ENCODE peak calls at places on chromosomes 11 and 22, in four cellular contexts. O, H, F and V are unnamed samples.

GRCh38 chr11:95567685-95568084 is 221.9 kb downstream of the FAM76B start:
- DNase-seq in O (no peak), H (no peak), F (no peak), V (no peak)

GRCh38 chr11:2507212-2507901 is 62.5 kb downstream of the KCNQ1 start:
- DNase-seq in O (no peak), H (no peak), F (no peak), V (no peak)

GRCh38 chr11:96760815-96761214 is 371.0 kb downstream of the JRKL start:
- DNase-seq in O (no peak), H (no peak), F (no peak), V (no peak)

GRCh38 chr11:79371724-79372123 is 69.1 kb downstream of the TENM4 start:
- DNase-seq in O (no peak), H (no peak), F (no peak), V (no peak)

GRCh38 chr11:132114743-132115142 is 744.3 kb downstream of the NTM start:
- DNase-seq in O (no peak), H (no peak), F (no peak), V (no peak)

GRCh38 chr11:3165916-3166267 is 782 bp upstream of the OSBPL5 start:
- DNase-seq in O (no peak), H (no peak), F (no peak), V (peak)

GRCh38 chr11:43576834-43577521 is 103.6 kb upstream of the HSD17B12 start:
- DNase-seq in O (peak), H (no peak), F (peak), V (peak)

GRCh38 chr22:36522662-36523061 is 6.3 kb downstream of the EIF3D start:
- DNase-seq in O (no peak), H (no peak), F (no peak), V (no peak)

GRCh38 chr22:20776624-20777405 is 2.9 kb downstream of the SERPIND1 start:
- DNase-seq in O (no peak), H (no peak), F (peak), V (no peak)

GRCh38 chr11:88810420-88811097 is 255.2 kb downstream of the GRM5 start:
- DNase-seq in O (no peak), H (no peak), F (no peak), V (no peak)

GRCh38 chr11:99325807-99326206 is 305.1 kb downstream of the CNTN5 start:
- DNase-seq in O (no peak), H (no peak), F (peak), V (no peak)

GRCh38 chr22:41603873-41604332 is 14.3 kb upstream of the PMM1 start:
- DNase-seq in O (peak), H (peak), F (no peak), V (no peak)

GRCh38 chr11:107123022-107123421 is 104.7 kb upstream of the GUCY1A2 start:
- DNase-seq in O (no peak), H (no peak), F (no peak), V (no peak)

GRCh38 chr22:31841029-31841827 is 87.4 kb downstream of the DEPDC5 start:
- DNase-seq in O (no peak), H (no peak), F (no peak), V (no peak)

GRCh38 chr11:133957926-133958325 is 1.2 kb upstream of the IGSF9B start:
- DNase-seq in O (no peak), H (no peak), F (no peak), V (no peak)

GRCh38 chr11:67277231-67277961 is 11.1 kb downstream of the GRK2 start:
- DNase-seq in O (peak), H (peak), F (no peak), V (peak)

GRCh38 chr11:64878223-64878493 is 263 bp downstream of the EHD1 start:
- DNase-seq in O (no peak), H (no peak), F (no peak), V (no peak)

GRCh38 chr11:19978668-19979518 is 181.4 kb downstream of the DBX1 start:
- DNase-seq in O (no peak), H (peak), F (peak), V (no peak)

GRCh38 chr11:18064035-18064434 is 18.0 kb upstream of the TPH1 start:
- DNase-seq in O (no peak), H (no peak), F (no peak), V (no peak)

GRCh38 chr22:43996170-43996980 is 27.7 kb upstream of the PARVB start:
- DNase-seq in O (no peak), H (peak), F (no peak), V (no peak)

GRCh38 chr22:42443240-42444059 is 11.2 kb upstream of the NFAM1 start:
- DNase-seq in O (no peak), H (no peak), F (no peak), V (no peak)

GRCh38 chr11:65128182-65129145 is 5.9 kb downstream of the SYVN1 start:
- DNase-seq in O (peak), H (no peak), F (no peak), V (no peak)

GRCh38 chr22:35257002-35257320 is 332 bp upstream of the HMGXB4 start:
- DNase-seq in O (no peak), H (no peak), F (no peak), V (no peak)

GRCh38 chr11:96054870-96055705 is 131.2 kb upstream of the MTMR2 start:
- DNase-seq in O (peak), H (no peak), F (peak), V (no peak)

GRCh38 chr11:72781313-72782080 is 12.3 kb downstream of the STARD10 start:
- DNase-seq in O (peak), H (no peak), F (no peak), V (peak)

GRCh38 chr11:134640971-134641968 is 229.2 kb upstream of the B3GAT1 start:
- DNase-seq in O (no peak), H (no peak), F (no peak), V (no peak)

GRCh38 chr11:111417766-111418435 is 38.8 kb upstream of the POU2AF1 start:
- DNase-seq in O (no peak), H (peak), F (no peak), V (no peak)

GRCh38 chr22:37158963-37159290 is 9.2 kb upstream of the IL2RB start:
- DNase-seq in O (no peak), H (no peak), F (no peak), V (no peak)

GRCh38 chr11:95466406-95466805 is 235.4 kb upstream of the SESN3 start:
- DNase-seq in O (no peak), H (no peak), F (no peak), V (no peak)

GRCh38 chr22:24178502-24179440 is 2.5 kb upstream of the SUSD2 start:
- DNase-seq in O (no peak), H (no peak), F (no peak), V (peak)

GRCh38 chr11:99979052-99979451 is 708.0 kb upstream of the ARHGAP42 start:
- DNase-seq in O (no peak), H (no peak), F (no peak), V (no peak)

GRCh38 chr11:46672381-46672839 is 28.0 kb downstream of the ARHGAP1 start:
- DNase-seq in O (no peak), H (no peak), F (no peak), V (no peak)

GRCh38 chr11:68076371-68077042 is 37.7 kb downstream of the TCIRG1 start:
- DNase-seq in O (no peak), H (no peak), F (peak), V (no peak)

GRCh38 chr11:121482231-121483129 is 29.7 kb upstream of the SORL1-AS1 start:
- DNase-seq in O (no peak), H (peak), F (no peak), V (no peak)
- TF ChIP-seq CBFB in O (no peak), H (no peak), F (no peak), V (no peak)

GRCh38 chr11:58784995-58785394 is 53.3 kb upstream of the GLYAT start:
- DNase-seq in O (no peak), H (no peak), F (no peak), V (no peak)
- TF ChIP-seq CTCF in O (no peak), H (peak), F (peak), V (no peak)

DNA sequence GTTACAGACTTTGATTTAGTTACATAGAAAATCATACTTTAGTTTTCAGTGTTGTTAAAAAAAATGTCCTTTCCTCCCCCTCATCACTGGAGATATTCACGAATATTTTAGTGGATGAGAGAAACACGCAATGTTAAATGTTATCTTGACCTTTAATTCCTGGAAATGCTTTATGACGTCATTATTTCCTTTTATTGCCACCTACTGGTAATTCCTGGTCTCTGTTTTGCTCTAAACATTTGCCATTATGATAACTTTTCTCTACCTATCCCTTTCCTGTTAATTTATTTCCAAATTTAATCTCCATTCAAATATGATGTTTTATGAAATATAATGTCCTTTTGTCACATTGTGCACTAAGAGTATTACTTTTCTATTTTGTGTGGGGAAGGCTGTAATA is 770.6 kb downstream of the FAM181B start:
- DNase-seq in O (peak), H (no peak), F (peak), V (no peak)
- TF ChIP-seq CBFB in O (no peak), H (no peak), F (no peak), V (no peak)

DNA sequence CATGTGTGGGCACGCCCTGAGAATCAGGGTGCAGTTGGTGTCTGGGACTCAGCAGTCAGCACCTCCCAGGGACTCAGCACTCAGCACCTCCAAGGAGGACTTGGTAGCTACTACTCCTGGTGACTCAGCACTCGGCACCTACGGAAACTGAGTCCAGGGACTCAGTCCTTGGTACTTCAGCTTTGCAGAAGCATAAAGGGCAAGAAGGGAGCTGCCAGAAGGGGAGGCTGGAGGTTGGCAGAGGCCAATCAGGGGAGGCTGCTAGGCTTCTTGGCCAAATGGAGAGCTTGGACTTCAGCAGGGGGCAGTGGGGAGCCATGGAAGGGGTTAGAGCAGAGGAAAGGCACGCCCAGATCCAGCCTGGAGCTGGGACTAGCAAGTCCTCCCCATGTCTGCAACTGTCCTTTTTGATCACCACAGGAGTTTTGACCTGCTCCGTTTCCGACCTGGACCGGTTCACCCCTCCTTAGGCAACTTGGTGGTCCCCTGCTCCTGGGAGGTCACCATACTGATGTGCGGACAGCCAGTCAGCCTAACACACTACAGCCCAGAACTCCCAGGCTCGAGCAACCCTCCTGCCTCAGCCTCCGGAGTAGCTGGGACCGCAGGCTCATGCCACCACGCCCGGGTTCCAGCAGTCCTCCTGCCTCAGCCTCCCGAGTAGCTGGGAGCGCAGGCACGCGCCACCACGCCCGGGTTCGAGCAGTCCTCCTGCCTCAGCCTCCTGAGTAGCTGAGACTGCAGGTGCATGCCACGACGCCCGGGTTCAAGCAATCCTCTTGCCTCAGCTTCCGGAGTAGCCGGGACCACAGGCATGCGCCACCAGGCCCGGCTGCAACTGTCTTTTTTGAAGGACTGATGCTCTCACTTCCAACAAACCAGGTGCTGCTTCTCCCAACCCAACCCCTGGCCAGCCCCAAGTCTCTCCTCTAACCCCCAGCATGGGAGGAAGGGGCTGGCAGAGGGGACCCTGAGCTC is 1.5 kb downstream of the ANO9 start:
- DNase-seq in O (peak), H (no peak), F (peak), V (no peak)
- TF ChIP-seq CTCF in O (peak), H (peak), F (peak), V (no peak)

GRCh38 chr22:47236718-47237117 is 474.3 kb downstream of the TBC1D22A start:
- DNase-seq in O (no peak), H (no peak), F (no peak), V (no peak)

GRCh38 chr22:47232197-47232596 is 469.7 kb downstream of the TBC1D22A start:
- DNase-seq in O (no peak), H (no peak), F (no peak), V (no peak)

GRCh38 chr22:47231759-47232158 is 469.3 kb downstream of the TBC1D22A start:
- DNase-seq in O (no peak), H (no peak), F (no peak), V (no peak)

GRCh38 chr22:47233316-47234243 is 471.1 kb downstream of the TBC1D22A start:
- DNase-seq in O (no peak), H (no peak), F (no peak), V (no peak)

GRCh38 chr22:47232753-47233152 is 470.3 kb downstream of the TBC1D22A start:
- DNase-seq in O (no peak), H (no peak), F (no peak), V (no peak)
- TF ChIP-seq CBFB in O (no peak), H (no peak), F (no peak), V (no peak)

DNA sequence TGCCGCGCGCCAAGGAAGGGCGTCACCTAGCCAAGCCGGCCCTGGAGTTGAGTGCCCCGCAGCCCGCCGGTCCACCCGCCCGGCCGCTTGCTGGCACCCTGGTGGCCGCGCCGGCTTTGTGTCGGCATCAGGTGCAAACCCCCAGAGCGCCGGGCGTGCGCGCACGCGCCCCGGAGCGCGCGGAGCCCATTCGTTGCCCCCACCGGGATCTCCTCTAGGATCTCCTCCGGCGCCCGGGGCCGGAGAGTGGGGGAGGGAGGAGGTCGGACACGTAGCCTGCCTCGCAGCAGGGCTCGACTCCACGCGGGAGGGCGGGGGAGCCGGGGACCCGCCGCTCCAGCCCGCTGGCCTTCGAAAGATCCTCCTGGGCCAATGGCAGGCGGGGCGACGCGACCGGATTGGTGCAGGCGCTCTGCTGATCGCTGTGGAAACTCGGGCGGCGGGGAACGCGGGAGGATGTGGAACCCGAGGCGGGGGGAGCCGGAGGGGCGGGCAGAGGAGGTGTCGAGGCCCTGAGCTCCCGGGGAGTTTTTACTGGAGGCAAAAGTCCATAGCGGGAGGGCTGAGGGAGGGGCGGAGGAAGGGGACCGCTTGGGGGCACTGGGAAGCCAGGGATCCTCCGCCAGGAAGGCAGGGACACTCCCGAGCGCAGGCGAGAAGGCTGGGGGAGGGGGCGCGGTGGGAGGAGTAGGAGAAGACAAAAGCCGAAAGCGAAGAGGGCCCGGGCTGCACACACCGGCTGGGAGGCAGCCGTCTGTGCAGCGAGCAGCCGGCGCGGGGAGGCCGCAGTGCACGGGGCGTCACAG is at the start of gene FADS2:
- DNase-seq in O (no peak), H (peak), F (peak), V (peak)
- TF ChIP-seq CTCF in O (no peak), H (no peak), F (peak), V (no peak)